ENCODE peak calls at places on chromosome 20, in four cellular contexts. N is heart right ventricle; L is GM23338; T is CD8-positive, alpha-beta T cell. U is an unnamed sample.

GRCh38 chr20:52972190-52972937 is at the start of gene TSHZ2:
- DNase-seq in N (peak; percentile 25), L (no peak), T (no peak), U (no peak)

GRCh38 chr20:5171790-5172164 is 45.0 kb downstream of the CDS2 start:
- DNase-seq in N (no peak), L (no peak), T (no peak), U (no peak)

GRCh38 chr20:18504479-18505060 is 3.2 kb upstream of the SEC23B start:
- DNase-seq in N (peak; percentile 45), L (peak; percentile 24), T (no peak), U (no peak)

GRCh38 chr20:63814833-63815612 is 16.0 kb downstream of the ZBTB46 start:
- DNase-seq in N (no peak), L (no peak), T (no peak), U (no peak)

GRCh38 chr20:23607497-23608245 is 2.0 kb upstream of the CST9 start:
- DNase-seq in N (no peak), L (no peak), T (no peak), U (no peak)

GRCh38 chr20:51966296-51966971 is 164.1 kb upstream of the SALL4 start:
- DNase-seq in N (peak; percentile 13), L (peak; percentile 95), T (no peak), U (no peak)

GRCh38 chr20:61719691-61720347 is 345.9 kb downstream of the TAF4 start:
- DNase-seq in N (no peak), L (peak; percentile 15), T (peak; percentile 47), U (no peak)

GRCh38 chr20:50690979-50691584 is at the start of gene RIPOR3:
- DNase-seq in N (peak; percentile 42), L (peak; percentile 64), T (no peak), U (no peak)

GRCh38 chr20:58717278-58718091 is 24.9 kb downstream of the NPEPL1 start:
- DNase-seq in N (no peak), L (no peak), T (no peak), U (no peak)

GRCh38 chr20:41631826-41632225 is 13.6 kb upstream of the CHD6 start:
- DNase-seq in N (peak; percentile 47), L (no peak), T (no peak), U (peak; percentile 33)

DNA sequence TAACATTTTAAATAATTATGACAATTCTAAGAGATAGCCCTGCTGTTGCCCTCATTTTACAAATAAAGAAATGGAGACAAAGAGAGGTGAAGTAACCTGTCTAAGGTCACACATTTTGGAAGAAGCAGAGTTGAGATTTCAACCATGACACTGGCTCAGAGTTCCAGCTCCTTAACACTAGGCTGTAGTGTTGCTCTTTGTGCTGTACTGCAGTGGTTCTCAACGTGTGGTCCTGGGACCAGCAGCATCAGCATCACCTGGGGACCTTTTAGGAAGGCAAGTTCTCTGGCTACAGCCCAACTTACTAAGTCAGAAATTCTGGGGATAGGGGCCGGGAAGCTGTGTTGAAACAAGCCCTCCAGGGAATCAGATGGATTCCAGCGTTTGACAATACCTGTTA is 62.4 kb upstream of the FERMT1 start:
- DNase-seq in N (no peak), L (peak; percentile 38), T (no peak), U (no peak)
- TF ChIP-seq CTCF in N (no peak), L (peak; percentile 71), T (no peak), U (no peak)

DNA sequence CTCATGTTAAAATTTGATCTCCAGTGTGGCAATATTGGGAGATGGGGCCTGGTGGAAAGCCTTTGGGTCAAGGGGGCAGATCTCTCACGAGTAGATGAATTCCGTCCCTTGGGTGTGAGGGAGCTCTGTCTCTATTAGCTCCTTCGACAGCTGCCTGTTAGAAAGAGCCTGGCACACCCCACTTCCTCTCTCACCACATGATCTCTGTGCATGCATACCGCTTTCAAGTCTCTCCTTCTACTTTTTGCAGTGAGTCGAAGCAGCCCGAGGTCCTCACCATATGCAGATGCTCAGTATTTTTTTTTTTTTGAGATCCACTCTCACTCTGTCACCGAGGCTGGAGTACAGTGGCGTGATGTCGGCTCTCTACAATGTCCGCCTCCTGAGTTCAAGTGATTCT is 176.9 kb downstream of the SYNDIG1 start:
- DNase-seq in N (no peak), L (no peak), T (no peak), U (no peak)
- H3K4me3 ChIP-seq in N (no peak overlapping the region), L (no peak overlapping the region), T (no peak overlapping the region), U (no peak overlapping the region)

GRCh38 chr20:34526466-34526865 is 10.2 kb downstream of the DYNLRB1 start:
- DNase-seq in N (no peak), L (no peak), T (no peak), U (no peak)

GRCh38 chr20:34524426-34524825 is 8.2 kb downstream of the DYNLRB1 start:
- DNase-seq in N (no peak), L (no peak), T (no peak), U (no peak)

GRCh38 chr20:34525709-34526416 is 9.6 kb downstream of the DYNLRB1 start:
- DNase-seq in N (peak; percentile 65), L (no peak), T (no peak), U (peak; percentile 97)

GRCh38 chr20:34525342-34525708 is 9.1 kb downstream of the DYNLRB1 start:
- DNase-seq in N (no peak), L (no peak), T (no peak), U (no peak)

DNA sequence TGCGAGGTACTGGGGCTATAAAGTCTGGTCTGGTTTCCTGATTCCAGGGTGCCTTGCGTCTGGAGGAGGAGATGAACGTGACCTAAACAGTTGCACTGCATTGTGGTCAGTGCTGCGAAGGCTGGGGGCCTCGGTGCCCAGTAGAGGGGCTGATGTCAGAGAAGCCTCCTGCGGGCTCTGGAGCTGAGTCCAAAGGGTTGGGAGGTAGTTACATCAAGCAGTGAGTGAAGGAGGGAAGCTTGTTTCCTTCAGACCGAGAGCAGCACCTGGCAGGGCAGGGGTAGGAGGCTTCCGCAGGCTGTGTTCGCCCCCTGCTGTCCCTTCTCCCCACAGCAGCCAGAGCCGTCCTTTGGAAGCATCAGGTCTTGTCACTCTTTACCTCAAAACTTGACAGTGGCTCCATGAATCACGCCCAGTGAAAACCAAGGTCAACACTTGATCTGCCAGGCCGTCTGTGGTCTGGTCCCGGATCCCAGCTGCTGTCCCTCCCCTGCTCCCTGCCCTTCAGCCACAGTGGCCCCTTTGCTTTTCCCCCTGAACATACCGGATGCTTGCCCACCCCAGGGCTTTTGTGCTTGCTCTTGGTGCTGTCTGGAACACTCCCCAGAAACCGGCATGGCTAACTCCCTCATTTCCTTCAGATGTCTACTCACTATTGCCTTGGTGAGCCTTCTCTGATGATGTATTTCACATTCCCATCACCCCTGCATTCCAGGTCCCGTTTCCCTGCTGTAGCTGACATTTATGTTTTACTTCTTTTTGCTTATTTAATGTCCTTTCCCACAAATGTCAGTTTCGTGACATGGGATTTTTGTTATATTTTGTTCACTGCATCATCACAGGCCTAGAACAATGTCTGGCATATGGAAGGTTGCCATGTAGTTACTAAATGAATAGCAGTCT is 7.0 kb downstream of the DYNLRB1 start:
- DNase-seq in N (no peak), L (peak; percentile 89), T (peak; percentile 32), U (peak; percentile 42)
- TF ChIP-seq CTCF in N (no peak), L (peak; percentile 92), T (peak; percentile 45), U (peak; percentile 56)

DNA sequence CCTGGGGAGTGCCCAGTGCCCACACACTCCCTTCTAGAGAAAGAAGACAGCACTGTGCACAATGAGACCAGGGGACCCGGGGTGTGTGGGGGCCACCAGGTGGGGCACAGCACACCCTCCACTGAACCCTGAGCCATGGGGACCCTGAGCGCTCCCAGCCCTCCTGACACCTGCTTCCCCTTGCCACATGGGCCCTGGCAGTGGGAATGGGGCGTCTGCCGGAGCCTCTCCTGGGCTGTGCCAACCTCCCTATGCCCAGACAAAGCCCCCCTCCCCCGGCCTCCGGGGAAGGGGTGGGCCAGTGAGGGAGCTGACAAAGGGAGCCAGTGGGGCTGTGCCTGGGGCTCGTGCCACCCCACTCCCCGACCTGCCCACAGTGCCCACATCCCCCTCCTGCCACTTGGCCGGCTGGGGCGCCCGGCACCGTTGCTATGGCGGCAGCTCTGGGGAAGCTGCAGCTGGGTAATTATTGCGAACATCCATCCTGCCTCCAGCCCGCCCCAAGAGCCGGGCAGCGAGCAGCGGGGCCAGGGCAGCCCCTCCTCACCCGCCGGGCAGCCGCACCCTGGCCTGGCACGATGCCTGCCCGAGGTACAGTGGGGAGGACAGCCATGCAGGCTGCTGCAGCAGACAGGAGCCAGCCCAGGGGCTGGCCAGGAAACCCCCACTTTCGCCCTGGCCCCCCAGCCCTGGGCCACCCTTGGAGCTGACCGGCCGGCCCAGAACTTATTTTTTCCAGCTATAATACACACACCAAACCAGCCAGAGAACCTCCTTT is 41.9 kb upstream of the NOL4L start:
- DNase-seq in N (no peak), L (no peak), T (no peak), U (no peak)
- H3K4me3 ChIP-seq in N (peak overlapping the region; percentile 5), L (peak overlapping the region; percentile 41), T (no peak overlapping the region), U (no peak overlapping the region)

DNA sequence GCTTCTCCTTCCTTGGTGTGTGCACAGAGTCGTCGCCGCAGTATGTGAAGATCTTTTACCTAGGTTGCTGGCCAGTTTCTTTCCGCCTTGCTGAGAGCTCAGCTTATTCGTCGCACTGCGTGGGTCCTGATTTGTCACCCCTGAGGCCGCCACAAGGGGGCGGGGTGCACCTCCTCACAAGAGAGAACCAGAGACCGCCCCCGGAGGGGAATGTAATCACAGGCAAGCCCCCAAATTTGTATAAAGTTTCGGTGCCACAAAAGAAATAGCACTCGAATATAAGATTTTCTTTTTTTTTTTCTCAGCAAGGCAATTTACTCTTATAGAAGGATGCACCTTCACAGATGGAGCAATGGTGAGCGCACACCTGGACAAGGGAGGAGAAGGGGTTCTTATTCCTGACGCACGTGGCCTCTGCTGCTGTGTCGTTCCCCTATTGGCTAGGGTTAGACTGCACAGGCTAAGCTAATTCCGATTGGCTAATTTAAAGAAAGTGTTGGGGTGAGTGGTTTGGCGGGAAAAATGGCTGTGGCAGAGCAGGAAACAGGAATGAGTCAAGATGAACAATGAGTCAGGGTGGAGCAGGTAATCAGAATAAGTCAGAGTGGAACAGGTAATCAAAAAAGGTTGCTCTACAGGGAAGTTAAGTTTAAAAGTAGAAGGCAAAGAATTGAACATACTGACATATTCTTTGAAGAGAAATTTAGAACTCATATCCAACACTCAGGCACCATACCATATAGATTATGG is 19.5 kb downstream of the NCOA3 start:
- DNase-seq in N (no peak), L (peak; percentile 60), T (no peak), U (no peak)
- TF ChIP-seq CTCF in N (no peak), L (peak; percentile 59), T (no peak), U (no peak)

DNA sequence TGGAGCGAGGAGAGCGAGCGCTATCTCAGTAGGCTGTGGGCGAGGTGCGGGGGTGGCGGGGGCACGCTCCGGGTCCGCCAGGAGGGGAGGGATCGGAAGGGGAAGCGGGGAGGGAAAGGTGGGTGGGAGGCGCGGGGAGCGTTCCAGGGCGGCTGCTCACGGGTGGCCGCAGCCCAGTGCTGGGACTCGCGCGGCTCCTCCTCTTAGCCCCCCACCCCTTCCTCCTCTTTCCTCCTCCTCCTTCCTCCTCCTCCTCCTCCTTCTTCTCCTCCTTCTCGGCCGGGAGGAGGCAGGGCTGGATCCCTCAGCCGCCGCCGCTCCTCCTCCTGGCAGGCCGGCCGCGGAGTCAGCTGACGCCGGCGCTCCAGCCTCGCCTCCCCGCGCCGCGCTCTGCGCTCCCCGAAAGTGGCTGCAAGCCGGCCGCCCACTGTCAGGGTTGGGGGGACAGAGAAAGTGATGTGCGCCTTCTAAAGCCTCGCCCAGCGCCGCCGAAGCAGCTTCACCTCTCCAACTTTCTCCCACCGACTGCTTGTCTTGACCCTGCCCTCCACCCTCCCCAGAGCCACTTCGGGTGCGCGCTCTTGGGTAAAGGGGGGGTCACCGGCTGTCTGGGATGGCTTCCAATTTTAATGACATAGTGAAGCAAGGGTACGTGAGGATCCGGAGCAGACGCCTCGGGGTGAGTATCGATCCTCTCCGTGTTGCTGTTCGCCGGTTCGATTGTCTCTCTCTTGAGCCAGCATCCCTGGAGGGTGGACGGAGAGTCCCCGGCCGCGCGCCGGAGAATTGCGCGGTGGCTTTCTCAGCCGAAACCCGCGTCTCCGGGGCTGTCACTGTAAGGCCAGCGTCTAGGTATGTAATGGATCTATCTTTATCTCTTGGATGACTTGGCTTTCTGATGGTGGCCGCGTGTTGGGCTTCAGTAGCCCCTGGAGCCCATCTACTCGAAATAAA is at the start of gene DOK5:
- DNase-seq in N (peak; percentile 52), L (peak; percentile 80), T (no peak), U (no peak)
- H3K4me3 ChIP-seq in N (peak within 1 kb of the TSS; percentile 64), L (peak within 1 kb of the TSS; percentile 94), T (no peak within 1 kb of the TSS), U (peak within 1 kb of the TSS; percentile 60)

U was measured in AG09309.